ENCODE peak calls at places on chromosomes 5 and 9, in seven cellular contexts. P is stomach, F is fibroblast of the aortic adventitia, C is astrocyte of the spinal cord, H is foreskin fibroblast, S is heart left ventricle, E is choroid plexus epithelial cell. M is an unnamed sample.

GRCh38 chr5:76958976-76959767 is 6.3 kb downstream of the CRHBP start:
- DNase-seq in P (no peak), F (peak), C (peak), H (no peak), S (no peak), E (peak), M (peak)

GRCh38 chr9:92759990-92760893 is 4.4 kb downstream of the BICD2 start:
- DNase-seq in P (peak), F (no peak), C (no peak), H (no peak), S (peak), E (no peak), M (no peak)

GRCh38 chr5:180866296-180866695 is 5.2 kb upstream of the ZFP62 start:
- DNase-seq in P (no peak), F (no peak), C (no peak), H (no peak), S (no peak), E (no peak), M (no peak)

GRCh38 chr5:52999357-52999949 is 10.3 kb downstream of the ITGA2 start:
- DNase-seq in P (no peak), F (peak), C (no peak), H (peak), S (no peak), E (peak), M (no peak)

GRCh38 chr5:102755691-102756371 is 726 bp downstream of the PAM start:
- DNase-seq in P (peak), F (peak), C (peak), H (peak), S (peak), E (peak), M (no peak)

GRCh38 chr9:6703898-6704639 is 53.7 kb upstream of the KDM4C start:
- DNase-seq in P (peak), F (peak), C (peak), H (peak), S (peak), E (peak), M (peak)

GRCh38 chr9:105401651-105402050 is 46.2 kb upstream of the FSD1L start:
- DNase-seq in P (no peak), F (peak), C (peak), H (peak), S (no peak), E (peak), M (no peak)

GRCh38 chr5:167578977-167579700 is 712.3 kb upstream of the WWC1 start:
- DNase-seq in P (no peak), F (peak), C (peak), H (no peak), S (no peak), E (no peak), M (no peak)

GRCh38 chr5:54651482-54652076 is 134.0 kb downstream of the SNX18 start:
- DNase-seq in P (peak), F (peak), C (peak), H (no peak), S (peak), E (no peak), M (peak)

GRCh38 chr5:172583931-172584511 is 57.0 kb upstream of the NEURL1B start:
- DNase-seq in P (no peak), F (no peak), C (no peak), H (no peak), S (peak), E (no peak), M (no peak)

GRCh38 chr5:93574939-93575241 is 6.1 kb downstream of the NR2F1-AS1 start:
- DNase-seq in P (no peak), F (no peak), C (peak), H (no peak), S (no peak), E (peak), M (no peak)
- H3K4me3 ChIP-seq in P (no peak), F (no peak), C (peak), H (no peak), S (no peak), E (peak), M (no peak)

DNA sequence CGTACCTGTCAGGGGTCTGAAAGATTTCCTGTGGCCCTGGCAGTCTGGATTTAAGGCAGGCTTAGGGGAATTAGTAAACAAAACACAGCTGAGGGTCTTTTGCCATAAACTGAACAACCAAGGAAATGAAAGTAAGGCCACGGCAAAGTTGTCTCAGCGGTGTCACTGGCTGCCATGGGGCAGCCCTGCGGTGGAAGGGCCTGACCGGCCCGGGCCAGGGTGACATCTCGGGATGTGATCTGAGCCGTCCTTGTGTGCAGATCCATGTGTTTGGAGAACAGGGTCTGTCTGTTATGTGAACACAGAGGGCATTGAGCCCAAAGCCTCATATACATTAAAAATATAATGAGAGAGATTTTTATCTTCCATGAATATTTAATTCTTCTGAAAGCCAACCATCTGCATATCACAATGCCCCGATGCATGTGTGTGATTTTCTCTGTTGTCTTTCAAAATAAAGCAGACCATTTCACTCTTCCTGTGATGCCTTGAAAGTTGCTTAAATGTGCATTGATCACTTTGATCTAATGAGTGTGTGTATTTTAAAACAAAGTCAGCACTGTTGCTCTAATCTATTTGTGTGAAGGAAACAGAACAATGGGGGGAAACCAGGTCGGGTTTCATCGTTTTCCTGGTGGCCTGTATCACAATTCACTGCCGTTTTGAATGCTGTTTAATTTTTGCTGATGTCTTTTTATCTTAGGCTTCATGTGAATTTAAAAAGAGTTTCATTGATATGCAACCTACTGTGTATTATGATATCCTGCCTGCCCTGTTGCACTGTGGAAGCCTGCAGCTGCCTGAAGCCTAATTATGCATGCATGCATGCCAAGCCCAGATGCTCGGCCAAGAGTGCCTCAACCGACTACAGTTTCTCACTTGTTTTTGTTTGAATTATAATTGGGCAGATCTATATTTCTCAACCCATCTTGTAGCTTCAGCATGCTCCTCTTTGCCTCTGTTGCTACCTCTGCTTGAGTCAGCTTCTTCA is 307.8 kb downstream of the ZNF608 start:
- DNase-seq in P (no peak), F (no peak), C (no peak), H (no peak), S (no peak), E (no peak), M (no peak)
- H3K4me3 ChIP-seq in P (no peak), F (no peak), C (no peak), H (no peak), S (no peak), E (no peak), M (no peak)

GRCh38 chr5:112097768-112098167 is 321.3 kb downstream of the EPB41L4A start:
- DNase-seq in P (no peak), F (peak), C (no peak), H (no peak), S (no peak), E (no peak), M (no peak)
- H3K4me3 ChIP-seq in P (no peak), F (peak), C (no peak), H (no peak), S (no peak), E (no peak), M (no peak)

GRCh38 chr5:37248970-37249819 is at the start of gene CPLANE1:
- DNase-seq in P (peak), F (peak), C (peak), H (peak), S (peak), E (peak), M (no peak)

GRCh38 chr5:37251673-37252072 is 2.5 kb upstream of the CPLANE1 start:
- DNase-seq in P (no peak), F (no peak), C (no peak), H (no peak), S (no peak), E (peak), M (no peak)

GRCh38 chr5:37249820-37250175 is 622 bp upstream of the CPLANE1 start:
- DNase-seq in P (no peak), F (no peak), C (no peak), H (no peak), S (no peak), E (no peak), M (no peak)

DNA sequence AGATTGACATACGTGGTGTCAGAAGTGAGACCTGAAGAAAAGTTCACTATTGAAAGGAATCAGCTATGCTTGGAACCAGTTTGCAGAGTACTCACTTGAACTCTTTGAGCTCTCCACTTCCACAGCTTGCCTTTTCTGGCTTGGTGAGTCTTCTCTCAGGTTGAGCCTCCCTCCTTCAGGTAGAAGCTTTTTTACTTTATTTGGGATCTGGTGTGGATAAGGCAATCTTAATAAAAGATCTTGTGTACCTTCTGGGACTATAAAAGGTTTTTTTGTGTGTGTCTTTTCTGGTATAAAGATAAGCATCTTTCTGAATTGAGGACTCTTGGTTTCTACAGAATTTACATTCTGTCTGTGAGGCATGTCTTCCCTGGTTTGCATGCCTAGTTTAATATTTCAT is 5.4 kb upstream of the CPLANE1 start:
- DNase-seq in P (no peak), F (no peak), C (no peak), H (no peak), S (no peak), E (no peak), M (no peak)
- H3K4me3 ChIP-seq in P (no peak), F (no peak), C (no peak), H (no peak), S (no peak), E (no peak), M (no peak)

DNA sequence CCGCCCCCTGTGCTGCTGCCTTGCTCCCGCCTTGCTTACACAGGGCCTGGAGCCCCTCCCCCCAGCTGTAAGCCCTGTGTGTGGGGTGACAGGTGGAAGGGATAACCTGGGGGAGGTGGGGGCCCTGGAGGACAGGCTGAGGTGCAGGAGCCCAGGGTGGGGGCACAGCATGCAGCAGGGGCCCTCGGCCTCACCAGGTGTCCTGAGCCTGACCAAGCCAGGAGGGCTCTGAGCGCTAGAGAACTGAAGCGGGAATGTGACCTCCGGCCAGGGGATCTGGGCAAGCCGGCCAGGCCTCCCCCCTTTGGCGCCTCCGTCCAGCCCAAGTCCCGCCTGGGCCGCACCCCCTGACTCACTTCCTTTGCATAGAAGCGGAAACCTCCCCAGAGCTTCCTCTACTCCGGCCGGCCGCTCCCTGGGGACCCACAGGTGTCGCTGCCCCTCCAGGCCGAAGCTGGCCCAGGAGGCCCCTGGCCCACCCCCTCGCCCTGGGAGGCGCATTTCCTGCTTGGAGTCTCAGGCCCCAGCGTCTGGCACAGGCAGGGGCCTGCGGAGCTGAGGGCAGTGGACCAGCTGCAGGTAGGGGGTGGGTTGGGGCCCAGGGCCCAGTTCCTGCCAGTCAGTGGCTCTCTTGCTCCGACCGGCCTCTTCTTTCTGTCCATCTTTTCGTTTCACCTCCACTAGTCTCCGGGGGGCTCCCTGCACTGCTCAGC is at the start of gene TOR4A:
- DNase-seq in P (peak), F (peak), C (peak), H (peak), S (peak), E (peak), M (peak)
- H3K4me3 ChIP-seq in P (peak), F (peak), C (peak), H (peak), S (peak), E (peak), M (peak)

GRCh38 chr9:90814355-90814754 is 12.7 kb downstream of the SYK start:
- DNase-seq in P (no peak), F (no peak), C (no peak), H (no peak), S (no peak), E (no peak), M (no peak)

GRCh38 chr9:90816690-90817089 is 15.1 kb downstream of the SYK start:
- DNase-seq in P (no peak), F (no peak), C (no peak), H (no peak), S (no peak), E (no peak), M (no peak)

GRCh38 chr9:90813523-90813922 is 11.9 kb downstream of the SYK start:
- DNase-seq in P (no peak), F (no peak), C (no peak), H (no peak), S (no peak), E (no peak), M (no peak)

GRCh38 chr9:90815944-90816357 is 14.3 kb downstream of the SYK start:
- DNase-seq in P (no peak), F (no peak), C (no peak), H (no peak), S (no peak), E (no peak), M (no peak)

DNA sequence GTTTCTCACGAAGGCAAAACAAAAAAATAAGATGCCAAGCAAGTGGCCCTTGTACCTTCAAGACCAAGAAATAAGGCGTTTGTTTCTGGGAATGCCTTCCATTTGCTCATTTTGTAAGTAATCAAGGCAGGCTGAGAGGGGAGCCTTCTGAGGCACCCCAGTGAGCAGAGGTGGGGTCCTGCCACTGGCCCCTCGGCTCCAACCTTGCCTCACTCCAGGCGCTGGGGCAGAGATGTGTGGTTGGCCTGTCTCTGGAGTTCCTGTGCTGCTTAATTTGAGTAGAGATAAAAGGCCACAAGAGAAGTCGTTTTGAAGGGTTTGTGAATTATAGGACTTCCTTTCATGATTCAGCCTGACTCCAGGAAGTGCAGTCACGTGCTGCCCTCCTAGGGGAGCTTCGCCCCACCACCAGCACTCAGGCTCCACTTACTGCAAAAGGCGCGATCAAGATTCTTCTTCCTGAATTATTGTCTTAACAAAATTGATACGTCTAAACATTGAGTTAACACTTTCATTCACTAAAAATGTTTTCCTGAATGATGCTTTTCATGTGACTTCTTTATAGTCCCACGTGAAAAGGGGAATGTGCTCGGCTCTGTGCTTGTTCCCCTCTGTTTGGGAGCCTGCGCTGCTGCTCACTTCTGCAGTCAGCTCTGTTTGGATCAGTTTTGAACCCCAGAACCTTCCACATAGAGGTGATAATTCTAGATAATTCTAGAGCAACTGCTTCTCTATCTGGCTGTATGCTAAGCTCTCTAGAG is 13.7 kb downstream of the SYK start:
- DNase-seq in P (peak), F (no peak), C (no peak), H (no peak), S (no peak), E (peak), M (no peak)
- H3K4me3 ChIP-seq in P (no peak), F (no peak), C (no peak), H (no peak), S (no peak), E (no peak), M (no peak)

GRCh38 chr9:69131682-69132081 is 42.4 kb upstream of the TJP2 start:
- DNase-seq in P (no peak), F (peak), C (peak), H (peak), S (no peak), E (peak), M (peak)
- H3K4me3 ChIP-seq in P (no peak), F (no peak), C (no peak), H (no peak), S (no peak), E (no peak), M (no peak)

GRCh38 chr5:154191467-154192261 is 1.1 kb downstream of the GALNT10 start:
- DNase-seq in P (no peak), F (peak), C (peak), H (no peak), S (no peak), E (peak), M (no peak)
- H3K4me3 ChIP-seq in P (peak), F (peak), C (peak), H (peak), S (peak), E (peak), M (peak)

DNA sequence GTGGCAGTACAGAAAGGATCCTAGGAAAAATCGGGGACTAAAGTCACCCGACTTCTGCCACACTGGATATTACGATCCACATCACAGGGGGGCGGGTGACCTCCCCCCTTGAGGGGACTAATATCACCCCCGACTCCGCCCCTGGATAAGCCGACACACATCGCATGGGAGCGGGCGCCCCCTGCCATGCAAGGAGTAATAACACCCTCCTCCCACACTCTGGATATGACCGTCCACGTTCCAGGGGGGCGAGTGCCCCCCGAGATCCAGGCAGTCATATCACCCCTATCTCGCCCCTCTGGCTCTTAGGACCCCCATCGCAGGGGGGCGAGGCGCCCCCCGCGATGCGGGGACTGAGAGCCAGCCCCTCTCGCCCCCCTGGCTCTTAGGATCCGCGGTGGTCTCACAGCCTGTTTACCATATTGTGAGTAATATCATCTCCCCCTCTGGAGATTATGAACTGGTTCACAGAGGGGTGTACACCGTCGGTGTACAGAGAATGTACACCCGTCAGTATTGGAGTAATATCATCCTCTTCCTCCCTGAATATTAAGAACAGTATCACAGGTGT is 423.0 kb downstream of the DIRAS2 start:
- DNase-seq in P (peak), F (no peak), C (no peak), H (no peak), S (no peak), E (no peak), M (no peak)
- H3K4me3 ChIP-seq in P (no peak), F (no peak), C (no peak), H (no peak), S (no peak), E (no peak), M (no peak)

M was measured in kidney epithelial cell.